ENCODE peak calls at places on chromosomes 6 and 20, in seven cellular contexts. One of them, this sample, is unnamed.

GRCh38 chr6:17482711-17483110 is 89.3 kb downstream of the CAP2 start:
- DNase-seq in neural progenitor cell: no peak
- DNase-seq in SK-N-SH: no peak
- DNase-seq in hepatocyte: no peak
- DNase-seq in HCT116: no peak
- DNase-seq in GM23248: no peak
- DNase-seq in GM23338: peak; percentile 5
- DNase-seq in this sample: no peak

GRCh38 chr6:161169690-161170089 is 104.2 kb downstream of the AGPAT4 start:
- DNase-seq in neural progenitor cell: no peak
- DNase-seq in SK-N-SH: peak; percentile 67
- DNase-seq in hepatocyte: peak; percentile 37
- DNase-seq in HCT116: no peak
- DNase-seq in GM23248: peak; percentile 64
- DNase-seq in GM23338: no peak
- DNase-seq in this sample: no peak

GRCh38 chr6:105553174-105553573 is 150.3 kb upstream of the PREP start:
- DNase-seq in neural progenitor cell: no peak
- DNase-seq in SK-N-SH: no peak
- DNase-seq in hepatocyte: peak; percentile 55
- DNase-seq in HCT116: no peak
- DNase-seq in GM23248: no peak
- DNase-seq in GM23338: no peak
- DNase-seq in this sample: no peak

GRCh38 chr6:138517635-138518034 is 18.3 kb upstream of the NHSL1 start:
- DNase-seq in neural progenitor cell: peak; percentile 45
- DNase-seq in SK-N-SH: peak; percentile 4
- DNase-seq in hepatocyte: peak; percentile 26
- DNase-seq in HCT116: peak; percentile 39
- DNase-seq in GM23248: peak; percentile 70
- DNase-seq in GM23338: peak; percentile 85
- DNase-seq in this sample: peak; percentile 79

GRCh38 chr6:79570802-79571367 is 33.7 kb upstream of the LCA5 start:
- DNase-seq in neural progenitor cell: no peak
- DNase-seq in SK-N-SH: peak; percentile 54
- DNase-seq in hepatocyte: peak; percentile 65
- DNase-seq in HCT116: no peak
- DNase-seq in GM23248: peak; percentile 59
- DNase-seq in GM23338: no peak
- DNase-seq in this sample: peak; percentile 60

GRCh38 chr20:63230800-63231268 is 4.9 kb upstream of the BIRC7 start:
- DNase-seq in neural progenitor cell: peak; percentile 92
- DNase-seq in SK-N-SH: peak; percentile 74
- DNase-seq in hepatocyte: peak; percentile 87
- DNase-seq in HCT116: no peak
- DNase-seq in GM23248: peak; percentile 87
- DNase-seq in GM23338: peak; percentile 94
- DNase-seq in this sample: peak; percentile 24

GRCh38 chr6:137734875-137735182 is 132.2 kb upstream of the TNFAIP3 start:
- DNase-seq in neural progenitor cell: no peak
- DNase-seq in SK-N-SH: no peak
- DNase-seq in hepatocyte: no peak
- DNase-seq in HCT116: no peak
- DNase-seq in GM23248: no peak
- DNase-seq in GM23338: no peak
- DNase-seq in this sample: no peak

GRCh38 chr20:11799131-11799800 is 118.4 kb upstream of the BTBD3 start:
- DNase-seq in neural progenitor cell: no peak
- DNase-seq in SK-N-SH: peak; percentile 10
- DNase-seq in hepatocyte: peak; percentile 27
- DNase-seq in HCT116: no peak
- DNase-seq in GM23248: no peak
- DNase-seq in GM23338: no peak
- DNase-seq in this sample: no peak

GRCh38 chr20:23404196-23404595 is 17.1 kb downstream of the NAPB start:
- DNase-seq in neural progenitor cell: no peak
- DNase-seq in SK-N-SH: no peak
- DNase-seq in hepatocyte: peak; percentile 70
- DNase-seq in HCT116: no peak
- DNase-seq in GM23248: peak; percentile 81
- DNase-seq in GM23338: no peak
- DNase-seq in this sample: no peak

DNA sequence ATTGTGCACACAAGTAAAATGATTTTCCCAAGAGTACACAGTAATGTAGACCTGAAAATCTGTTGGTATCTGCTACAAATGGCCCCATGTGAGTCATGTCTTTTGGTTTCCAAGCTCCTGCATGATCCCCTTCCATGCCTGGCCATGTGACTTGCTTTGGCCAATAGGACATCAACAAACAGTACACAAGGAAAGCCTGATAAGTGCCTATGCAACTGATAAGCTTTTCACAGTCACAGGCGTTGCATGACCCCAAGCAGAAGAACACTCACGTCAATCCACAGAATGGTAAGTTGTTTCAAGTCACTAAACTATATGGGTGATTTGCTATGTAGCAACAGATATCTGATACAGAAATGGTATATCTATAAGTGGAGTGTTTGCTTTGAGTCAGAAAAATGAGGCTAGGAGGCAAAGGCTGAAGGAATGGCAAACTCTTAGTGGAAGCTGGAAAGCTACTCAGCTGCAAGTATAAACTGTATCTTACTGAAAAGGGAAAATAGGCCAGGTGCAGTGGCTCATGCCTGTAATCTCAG is 160.1 kb upstream of the BEND3 start:
- DNase-seq in neural progenitor cell: no peak
- DNase-seq in SK-N-SH: no peak
- DNase-seq in hepatocyte: peak; percentile 72
- DNase-seq in HCT116: no peak
- DNase-seq in GM23248: no peak
- DNase-seq in GM23338: no peak
- DNase-seq in this sample: no peak
- TF ChIP-seq EZH2phosphoT487 in neural progenitor cell: no peak
- TF ChIP-seq EZH2phosphoT487 in SK-N-SH: no peak
- TF ChIP-seq EZH2phosphoT487 in hepatocyte: no peak
- TF ChIP-seq EZH2phosphoT487 in HCT116: no peak
- TF ChIP-seq EZH2phosphoT487 in GM23248: no peak
- TF ChIP-seq EZH2phosphoT487 in GM23338: no peak
- TF ChIP-seq EZH2phosphoT487 in this sample: no peak

GRCh38 chr6:38012573-38012972 is 193.0 kb downstream of the ZFAND3 start:
- DNase-seq in neural progenitor cell: peak; percentile 54
- DNase-seq in SK-N-SH: peak; percentile 37
- DNase-seq in hepatocyte: peak; percentile 37
- DNase-seq in HCT116: peak; percentile 44
- DNase-seq in GM23248: peak; percentile 71
- DNase-seq in GM23338: peak; percentile 50
- DNase-seq in this sample: peak; percentile 11
- TF ChIP-seq EZH2phosphoT487 in neural progenitor cell: no peak
- TF ChIP-seq EZH2phosphoT487 in SK-N-SH: no peak
- TF ChIP-seq EZH2phosphoT487 in hepatocyte: no peak
- TF ChIP-seq EZH2phosphoT487 in HCT116: no peak
- TF ChIP-seq EZH2phosphoT487 in GM23248: no peak
- TF ChIP-seq EZH2phosphoT487 in GM23338: no peak
- TF ChIP-seq EZH2phosphoT487 in this sample: no peak

DNA sequence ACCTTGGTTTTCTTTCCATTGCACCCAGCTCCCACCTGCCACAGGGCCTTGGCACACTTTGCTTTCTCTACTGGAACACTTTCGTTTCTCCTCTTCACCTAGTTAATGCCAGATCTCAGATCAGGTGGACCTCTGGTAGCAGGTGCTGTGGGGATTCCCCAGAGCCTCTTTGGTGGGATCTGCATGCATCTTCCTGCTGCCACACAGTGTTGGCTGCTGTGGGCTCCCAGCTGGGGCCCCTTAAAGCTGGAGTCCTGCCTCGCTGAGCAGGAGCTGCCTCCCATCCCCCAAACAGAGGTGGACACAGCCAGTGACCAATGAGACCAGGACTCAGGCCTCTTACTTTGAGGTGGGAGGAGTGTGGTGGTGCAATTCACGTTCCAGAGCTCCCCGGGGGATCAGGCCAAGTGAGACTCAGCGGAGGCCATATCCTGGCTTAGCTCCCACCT is 28.4 kb downstream of the CEBPB start:
- DNase-seq in neural progenitor cell: no peak
- DNase-seq in SK-N-SH: no peak
- DNase-seq in hepatocyte: no peak
- DNase-seq in HCT116: no peak
- DNase-seq in GM23248: no peak
- DNase-seq in GM23338: no peak
- DNase-seq in this sample: no peak
- TF ChIP-seq EZH2phosphoT487 in neural progenitor cell: no peak
- TF ChIP-seq EZH2phosphoT487 in SK-N-SH: no peak
- TF ChIP-seq EZH2phosphoT487 in hepatocyte: no peak
- TF ChIP-seq EZH2phosphoT487 in HCT116: no peak
- TF ChIP-seq EZH2phosphoT487 in GM23248: no peak
- TF ChIP-seq EZH2phosphoT487 in GM23338: no peak
- TF ChIP-seq EZH2phosphoT487 in this sample: no peak

GRCh38 chr20:40706977-40707582 is 18.0 kb upstream of the MAFB start:
- DNase-seq in neural progenitor cell: peak; percentile 85
- DNase-seq in SK-N-SH: no peak
- DNase-seq in hepatocyte: peak; percentile 74
- DNase-seq in HCT116: peak; percentile 33
- DNase-seq in GM23248: peak; percentile 20
- DNase-seq in GM23338: peak; percentile 85
- DNase-seq in this sample: no peak

GRCh38 chr20:40711078-40711477 is 22.0 kb upstream of the MAFB start:
- DNase-seq in neural progenitor cell: peak; percentile 44
- DNase-seq in SK-N-SH: no peak
- DNase-seq in hepatocyte: no peak
- DNase-seq in HCT116: no peak
- DNase-seq in GM23248: no peak
- DNase-seq in GM23338: no peak
- DNase-seq in this sample: no peak

GRCh38 chr20:40714109-40714508 is 25.1 kb upstream of the MAFB start:
- DNase-seq in neural progenitor cell: no peak
- DNase-seq in SK-N-SH: no peak
- DNase-seq in hepatocyte: no peak
- DNase-seq in HCT116: no peak
- DNase-seq in GM23248: no peak
- DNase-seq in GM23338: no peak
- DNase-seq in this sample: no peak

GRCh38 chr20:40713508-40713907 is 24.5 kb upstream of the MAFB start:
- DNase-seq in neural progenitor cell: no peak
- DNase-seq in SK-N-SH: no peak
- DNase-seq in hepatocyte: no peak
- DNase-seq in HCT116: no peak
- DNase-seq in GM23248: no peak
- DNase-seq in GM23338: no peak
- DNase-seq in this sample: no peak

DNA sequence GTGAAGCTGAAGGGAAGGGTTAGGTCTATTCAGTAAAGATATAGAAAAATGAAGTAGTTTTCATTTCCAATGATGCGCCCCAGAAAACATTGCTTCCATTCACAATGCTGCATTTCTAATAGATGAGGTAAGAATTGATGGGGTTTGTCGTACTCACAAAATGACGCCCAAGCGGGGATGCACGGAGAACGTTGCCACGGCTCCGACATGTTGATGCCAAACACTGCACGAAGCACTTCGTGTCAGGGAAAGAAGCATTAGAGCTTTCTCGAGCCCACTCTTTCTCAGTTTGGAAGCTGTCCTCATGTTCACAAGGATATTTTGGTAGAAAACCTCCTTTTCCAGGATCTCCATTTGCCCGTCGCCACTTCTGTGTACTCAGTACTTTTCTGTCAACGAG is 21.6 kb upstream of the MAFB start:
- DNase-seq in neural progenitor cell: no peak
- DNase-seq in SK-N-SH: no peak
- DNase-seq in hepatocyte: no peak
- DNase-seq in HCT116: no peak
- DNase-seq in GM23248: peak; percentile 61
- DNase-seq in GM23338: no peak
- DNase-seq in this sample: no peak
- TF ChIP-seq EZH2phosphoT487 in neural progenitor cell: no peak
- TF ChIP-seq EZH2phosphoT487 in SK-N-SH: no peak
- TF ChIP-seq EZH2phosphoT487 in hepatocyte: no peak
- TF ChIP-seq EZH2phosphoT487 in HCT116: no peak
- TF ChIP-seq EZH2phosphoT487 in GM23248: no peak
- TF ChIP-seq EZH2phosphoT487 in GM23338: no peak
- TF ChIP-seq EZH2phosphoT487 in this sample: no peak

GRCh38 chr20:43188234-43188653 is 1.5 kb downstream of the PTPRT start:
- DNase-seq in neural progenitor cell: peak; percentile 35
- DNase-seq in SK-N-SH: peak; percentile 47
- DNase-seq in hepatocyte: no peak
- DNase-seq in HCT116: no peak
- DNase-seq in GM23248: no peak
- DNase-seq in GM23338: no peak
- DNase-seq in this sample: peak; percentile 9
- TF ChIP-seq EZH2phosphoT487 in neural progenitor cell: no peak
- TF ChIP-seq EZH2phosphoT487 in SK-N-SH: no peak
- TF ChIP-seq EZH2phosphoT487 in hepatocyte: no peak
- TF ChIP-seq EZH2phosphoT487 in HCT116: no peak
- TF ChIP-seq EZH2phosphoT487 in GM23248: no peak
- TF ChIP-seq EZH2phosphoT487 in GM23338: no peak
- TF ChIP-seq EZH2phosphoT487 in this sample: no peak